ENCODE peak calls at places on chromosomes 5 and 9, in four cellular contexts. J, W, N and X are unnamed samples.

GRCh38 chr9:131976157-131976740 is 103.4 kb downstream of the MED27 start:
- DNase-seq in J (peak; percentile 7), N (no peak), W (no peak), X (no peak)

GRCh38 chr9:137438591-137439157 is 2.5 kb downstream of the ENTPD8 start:
- DNase-seq in W (no peak), N (no peak), J (no peak), X (no peak)

GRCh38 chr9:32725066-32725860 is 58.1 kb upstream of the TMEM215 start:
- DNase-seq in J (no peak), N (no peak), W (no peak), X (no peak)

GRCh38 chr5:143016777-143017374 is 246.7 kb downstream of the ARHGAP26 start:
- DNase-seq in W (peak; percentile 54), J (no peak), N (no peak), X (peak; percentile 42)

GRCh38 chr5:2710910-2711309 is 40.6 kb downstream of the IRX2 start:
- DNase-seq in J (no peak), W (no peak), N (no peak), X (no peak)

GRCh38 chr5:166758151-166758550 is 1533.3 kb upstream of the WWC1 start:
- DNase-seq in N (no peak), W (no peak), J (no peak), X (no peak)

GRCh38 chr5:9196403-9197224 is 349.3 kb downstream of the SEMA5A start:
- DNase-seq in N (no peak), W (peak; percentile 14), J (no peak), X (no peak)

GRCh38 chr5:72291601-72292000 is 28.4 kb downstream of the MRPS27 start:
- DNase-seq in J (no peak), N (no peak), W (no peak), X (no peak)

GRCh38 chr5:28954074-28954473 is 1915.7 kb upstream of the CDH9 start:
- DNase-seq in J (no peak), N (no peak), W (no peak), X (no peak)

GRCh38 chr9:37372839-37373238 is 49.7 kb upstream of the GRHPR start:
- DNase-seq in N (no peak), J (no peak), W (no peak), X (no peak)

GRCh38 chr5:134577022-134577795 is 51.7 kb downstream of the JADE2 start:
- DNase-seq in J (no peak), N (no peak), W (peak; percentile 24), X (no peak)

GRCh38 chr5:164097747-164098146 is 592.3 kb downstream of the MAT2B start:
- DNase-seq in N (no peak), W (no peak), J (no peak), X (no peak)

GRCh38 chr9:86328153-86328552 is 26.1 kb downstream of the TUT7 start:
- DNase-seq in J (no peak), W (no peak), N (no peak), X (no peak)

GRCh38 chr9:14238518-14238917 is 75.4 kb downstream of the NFIB start:
- DNase-seq in N (no peak), J (peak; percentile 40), W (no peak), X (no peak)

GRCh38 chr5:151212361-151212899 is 11.5 kb downstream of the CCDC69 start:
- DNase-seq in J (no peak), N (peak; percentile 56), W (no peak), X (no peak)

GRCh38 chr5:172751761-172752510 is 19.1 kb downstream of the DUSP1 start:
- DNase-seq in N (no peak), W (no peak), J (no peak), X (no peak)
- TF ChIP-seq TARDBP in N (no peak), W (no peak), J (no peak), X (no peak)

GRCh38 chr9:130325921-130326320 is 60.4 kb downstream of the HMCN2 start:
- DNase-seq in W (no peak), J (no peak), N (no peak), X (no peak)
- TF ChIP-seq FOXK2 in W (no peak), J (no peak), N (no peak), X (no peak)

GRCh38 chr5:39217365-39218281 is 1.7 kb downstream of the FYB1 start:
- DNase-seq in J (peak; percentile 70), N (peak; percentile 36), W (peak; percentile 78), X (peak; percentile 75)
- TF ChIP-seq TARDBP in J (no peak), N (no peak), W (no peak), X (no peak)

GRCh38 chr9:31597977-31598376 is 786.5 kb upstream of the ACO1 start:
- DNase-seq in J (peak; percentile 18), W (no peak), N (no peak), X (no peak)
- TF ChIP-seq FOXK2 in J (no peak), W (no peak), N (no peak), X (no peak)